ENCODE peak calls at places on chromosomes 13 and 19, in ten cellular contexts. S, V, F, D, M, G, P, I, Y and J are unnamed samples.

GRCh38 chr13:70960841-70961443 is 852.7 kb upstream of the KLHL1 start:
- DNase-seq in S (no peak), V (no peak), F (no peak), D (peak), M (no peak), G (no peak), P (no peak), I (no peak), Y (peak), J (peak)

GRCh38 chr13:111951982-111952565 is 114.9 kb upstream of the SOX1 start:
- DNase-seq in S (no peak), V (no peak), F (no peak), D (no peak), M (no peak), G (no peak), P (no peak), I (no peak), Y (no peak), J (no peak)

GRCh38 chr19:13020002-13020414 is 24.7 kb downstream of the NFIX start:
- DNase-seq in S (no peak), V (no peak), F (peak), D (no peak), M (no peak), G (no peak), P (no peak), I (no peak), Y (no peak), J (no peak)

GRCh38 chr19:4878491-4878968 is 11.1 kb upstream of the PLIN3 start:
- DNase-seq in S (no peak), V (no peak), F (peak), D (peak), M (no peak), G (no peak), P (no peak), I (no peak), Y (no peak), J (peak)

GRCh38 chr13:113114511-113115362 is 7.9 kb upstream of the F10 start:
- DNase-seq in S (no peak), V (no peak), F (no peak), D (no peak), M (no peak), G (no peak), P (no peak), I (no peak), Y (peak), J (no peak)

GRCh38 chr13:23468811-23469210 is 35.3 kb upstream of the SACS start:
- DNase-seq in S (no peak), V (no peak), F (no peak), D (no peak), M (no peak), G (no peak), P (no peak), I (no peak), Y (no peak), J (no peak)

GRCh38 chr13:30341815-30342570 is 34.6 kb upstream of the KATNAL1 start:
- DNase-seq in S (peak), V (no peak), F (no peak), D (no peak), M (no peak), G (no peak), P (peak), I (no peak), Y (no peak), J (peak)

GRCh38 chr13:41985788-41986508 is 25.0 kb upstream of the VWA8 start:
- DNase-seq in S (peak), V (no peak), F (no peak), D (no peak), M (no peak), G (no peak), P (no peak), I (no peak), Y (no peak), J (no peak)

GRCh38 chr19:30704716-30705115 is 332.5 kb downstream of the ZNF536 start:
- DNase-seq in S (no peak), V (no peak), F (no peak), D (no peak), M (no peak), G (no peak), P (no peak), I (no peak), Y (no peak), J (no peak)

GRCh38 chr19:49952475-49952829 is 8.5 kb downstream of the SIGLEC11 start:
- DNase-seq in S (no peak), V (no peak), F (no peak), D (no peak), M (no peak), G (no peak), P (no peak), I (no peak), Y (no peak), J (no peak)

GRCh38 chr13:70237131-70237530 is 128.9 kb upstream of the KLHL1 start:
- DNase-seq in S (no peak), V (no peak), F (no peak), D (no peak), M (no peak), G (no peak), P (no peak), I (no peak), Y (no peak), J (no peak)

GRCh38 chr19:1161716-1162115 is 12.4 kb downstream of the SBNO2 start:
- DNase-seq in S (no peak), V (no peak), F (no peak), D (no peak), M (no peak), G (no peak), P (no peak), I (no peak), Y (peak), J (no peak)

GRCh38 chr13:36163303-36163702 is 32.1 kb upstream of the DCLK1 start:
- DNase-seq in S (no peak), V (peak), F (no peak), D (no peak), M (no peak), G (no peak), P (no peak), I (no peak), Y (no peak), J (no peak)

GRCh38 chr13:102718746-102719145 is 23.9 kb upstream of the METTL21C start:
- DNase-seq in S (no peak), V (no peak), F (no peak), D (no peak), M (no peak), G (no peak), P (no peak), I (no peak), Y (no peak), J (no peak)

GRCh38 chr19:35081201-35081600 is 34.4 kb upstream of the FXYD3 start:
- DNase-seq in S (no peak), V (no peak), F (no peak), D (no peak), M (no peak), G (no peak), P (no peak), I (no peak), Y (no peak), J (no peak)

GRCh38 chr19:49761625-49762311 is 1.3 kb downstream of the TSKS start:
- DNase-seq in S (no peak), V (peak), F (no peak), D (peak), M (no peak), G (no peak), P (no peak), I (no peak), Y (peak), J (no peak)

GRCh38 chr13:95494082-95494681 is 58.3 kb upstream of the CLDN10 start:
- DNase-seq in S (no peak), V (peak), F (no peak), D (peak), M (no peak), G (no peak), P (no peak), I (no peak), Y (no peak), J (no peak)

GRCh38 chr19:31885280-31885853 is 460.0 kb upstream of the ZNF507 start:
- DNase-seq in S (no peak), V (no peak), F (no peak), D (no peak), M (no peak), G (no peak), P (no peak), I (no peak), Y (peak), J (no peak)

GRCh38 chr13:79549355-79550106 is 68.6 kb downstream of the NDFIP2 start:
- DNase-seq in S (no peak), V (no peak), F (no peak), D (no peak), M (no peak), G (no peak), P (no peak), I (no peak), Y (no peak), J (no peak)

GRCh38 chr19:10086904-10087256 is 763 bp downstream of the SHFL start:
- DNase-seq in S (no peak), V (no peak), F (no peak), D (no peak), M (no peak), G (no peak), P (no peak), I (peak), Y (no peak), J (no peak)

GRCh38 chr13:38902551-38902950 is 88.1 kb downstream of the STOML3 start:
- DNase-seq in S (no peak), V (no peak), F (no peak), D (no peak), M (no peak), G (no peak), P (no peak), I (no peak), Y (no peak), J (no peak)

GRCh38 chr19:10286803-10287737 is at the start of gene ICAM4:
- DNase-seq in S (no peak), V (no peak), F (peak), D (peak), M (no peak), G (no peak), P (no peak), I (no peak), Y (no peak), J (no peak)

GRCh38 chr13:92959790-92960189 is 266.8 kb upstream of the GPC6 start:
- DNase-seq in S (no peak), V (no peak), F (no peak), D (no peak), M (no peak), G (no peak), P (no peak), I (no peak), Y (no peak), J (no peak)

GRCh38 chr19:10289836-10290438 is at the start of gene ICAM5:
- DNase-seq in S (no peak), V (no peak), F (no peak), D (peak), M (no peak), G (no peak), P (no peak), I (peak), Y (peak), J (no peak)

GRCh38 chr13:111344471-111345191 is 24.2 kb downstream of the TEX29 start:
- DNase-seq in S (peak), V (no peak), F (peak), D (no peak), M (no peak), G (no peak), P (no peak), I (no peak), Y (peak), J (no peak)

GRCh38 chr13:84867246-84867645 is 932.0 kb downstream of the SLITRK6 start:
- DNase-seq in S (no peak), V (no peak), F (no peak), D (no peak), M (no peak), G (no peak), P (no peak), I (no peak), Y (no peak), J (no peak)

GRCh38 chr19:13764101-13764807 is at the start of gene MRI1:
- DNase-seq in S (no peak), V (peak), F (peak), D (peak), M (no peak), G (peak), P (peak), I (peak), Y (peak), J (peak)

GRCh38 chr13:42420304-42420703 is 148.4 kb downstream of the AKAP11 start:
- DNase-seq in S (no peak), V (no peak), F (no peak), D (no peak), M (no peak), G (no peak), P (no peak), I (no peak), Y (no peak), J (no peak)

GRCh38 chr13:46684287-46685001 is 112.5 kb downstream of the ESD start:
- DNase-seq in S (no peak), V (no peak), F (no peak), D (no peak), M (no peak), G (no peak), P (no peak), I (no peak), Y (no peak), J (no peak)

GRCh38 chr13:98466634-98467236 is 110.2 kb downstream of the STK24 start:
- DNase-seq in S (no peak), V (peak), F (peak), D (no peak), M (no peak), G (no peak), P (no peak), I (no peak), Y (peak), J (no peak)

GRCh38 chr13:77300176-77301141 is 26.4 kb downstream of the MYCBP2 start:
- DNase-seq in S (peak), V (no peak), F (no peak), D (peak), M (no peak), G (no peak), P (no peak), I (no peak), Y (no peak), J (no peak)

GRCh38 chr19:18593367-18594095 is 4.9 kb downstream of the REX1BD start:
- DNase-seq in S (no peak), V (no peak), F (peak), D (peak), M (no peak), G (no peak), P (no peak), I (no peak), Y (peak), J (no peak)

GRCh38 chr19:46714523-46715106 is 2.3 kb downstream of the PRKD2 start:
- DNase-seq in S (no peak), V (no peak), F (no peak), D (peak), M (no peak), G (no peak), P (no peak), I (peak), Y (no peak), J (no peak)

GRCh38 chr19:4343845-4344713 is 717 bp downstream of the MPND start:
- DNase-seq in S (no peak), V (no peak), F (no peak), D (no peak), M (no peak), G (no peak), P (no peak), I (no peak), Y (no peak), J (no peak)

GRCh38 chr13:35475960-35476943 is at the start of gene MAB21L1:
- DNase-seq in S (no peak), V (no peak), F (no peak), D (no peak), M (no peak), G (no peak), P (no peak), I (no peak), Y (peak), J (no peak)

GRCh38 chr19:10817291-10818038 is 18.5 kb downstream of the TMED1 start:
- DNase-seq in S (peak), V (no peak), F (no peak), D (no peak), M (no peak), G (no peak), P (peak), I (no peak), Y (no peak), J (no peak)